ENCODE peak calls at places on chromosomes 3 and 15, in seven cellular contexts. One of them, this sample, is unnamed.

GRCh38 chr3:195863121-195864061 is 45.0 kb downstream of the TNK2 start:
- DNase-seq in sigmoid colon: peak
- DNase-seq in endothelial cell: peak
- DNase-seq in GM04504: peak
- DNase-seq in activated CD4-positive, alpha-beta T cell treated with anti-CD3 and anti-CD28 coated beads, Interleukin-2, amount 50 U/mL, for 24 hours: peak
- DNase-seq in activated CD8-positive, alpha-beta memory T cell treated with anti-CD3 and anti-CD28 coated beads for 4 hours: peak
- DNase-seq in retina: peak
- DNase-seq in this sample: peak

GRCh38 chr3:180467177-180467576 is 134.8 kb upstream of the TTC14 start:
- DNase-seq in activated CD8-positive, alpha-beta memory T cell treated with anti-CD3 and anti-CD28 coated beads for 4 hours: no peak
- DNase-seq in activated CD4-positive, alpha-beta T cell treated with anti-CD3 and anti-CD28 coated beads, Interleukin-2, amount 50 U/mL, for 24 hours: no peak
- DNase-seq in retina: no peak
- DNase-seq in GM04504: no peak
- DNase-seq in sigmoid colon: no peak
- DNase-seq in endothelial cell: no peak
- DNase-seq in this sample: no peak

GRCh38 chr15:45022871-45023658 is at the start of gene SORD:
- DNase-seq in activated CD4-positive, alpha-beta T cell treated with anti-CD3 and anti-CD28 coated beads, Interleukin-2, amount 50 U/mL, for 24 hours: peak
- DNase-seq in GM04504: peak
- DNase-seq in retina: peak
- DNase-seq in endothelial cell: peak
- DNase-seq in activated CD8-positive, alpha-beta memory T cell treated with anti-CD3 and anti-CD28 coated beads for 4 hours: peak
- DNase-seq in sigmoid colon: peak
- DNase-seq in this sample: peak

GRCh38 chr3:188411750-188412149 is 257.8 kb downstream of the LPP start:
- DNase-seq in endothelial cell: no peak
- DNase-seq in sigmoid colon: no peak
- DNase-seq in activated CD8-positive, alpha-beta memory T cell treated with anti-CD3 and anti-CD28 coated beads for 4 hours: no peak
- DNase-seq in GM04504: no peak
- DNase-seq in retina: no peak
- DNase-seq in activated CD4-positive, alpha-beta T cell treated with anti-CD3 and anti-CD28 coated beads, Interleukin-2, amount 50 U/mL, for 24 hours: no peak
- DNase-seq in this sample: no peak

GRCh38 chr3:127019449-127019848 is 36.5 kb downstream of the PLXNA1 start:
- DNase-seq in endothelial cell: no peak
- DNase-seq in sigmoid colon: no peak
- DNase-seq in GM04504: peak
- DNase-seq in activated CD8-positive, alpha-beta memory T cell treated with anti-CD3 and anti-CD28 coated beads for 4 hours: no peak
- DNase-seq in activated CD4-positive, alpha-beta T cell treated with anti-CD3 and anti-CD28 coated beads, Interleukin-2, amount 50 U/mL, for 24 hours: no peak
- DNase-seq in retina: no peak
- DNase-seq in this sample: no peak

GRCh38 chr15:89330119-89330518 is 4.5 kb downstream of the POLG start:
- DNase-seq in GM04504: no peak
- DNase-seq in sigmoid colon: no peak
- DNase-seq in activated CD8-positive, alpha-beta memory T cell treated with anti-CD3 and anti-CD28 coated beads for 4 hours: no peak
- DNase-seq in endothelial cell: no peak
- DNase-seq in retina: no peak
- DNase-seq in activated CD4-positive, alpha-beta T cell treated with anti-CD3 and anti-CD28 coated beads, Interleukin-2, amount 50 U/mL, for 24 hours: no peak
- DNase-seq in this sample: no peak

GRCh38 chr3:127857270-127857801 is 35.0 kb upstream of the MGLL start:
- DNase-seq in activated CD8-positive, alpha-beta memory T cell treated with anti-CD3 and anti-CD28 coated beads for 4 hours: no peak
- DNase-seq in endothelial cell: no peak
- DNase-seq in retina: no peak
- DNase-seq in activated CD4-positive, alpha-beta T cell treated with anti-CD3 and anti-CD28 coated beads, Interleukin-2, amount 50 U/mL, for 24 hours: no peak
- DNase-seq in sigmoid colon: no peak
- DNase-seq in GM04504: no peak
- DNase-seq in this sample: no peak

GRCh38 chr3:120645083-120645800 is 36.8 kb downstream of the HGD start:
- DNase-seq in endothelial cell: no peak
- DNase-seq in retina: no peak
- DNase-seq in GM04504: no peak
- DNase-seq in activated CD8-positive, alpha-beta memory T cell treated with anti-CD3 and anti-CD28 coated beads for 4 hours: no peak
- DNase-seq in sigmoid colon: no peak
- DNase-seq in activated CD4-positive, alpha-beta T cell treated with anti-CD3 and anti-CD28 coated beads, Interleukin-2, amount 50 U/mL, for 24 hours: no peak
- DNase-seq in this sample: no peak

GRCh38 chr15:58038426-58039106 is 26.9 kb downstream of the ALDH1A2 start:
- DNase-seq in GM04504: no peak
- DNase-seq in endothelial cell: no peak
- DNase-seq in sigmoid colon: no peak
- DNase-seq in activated CD8-positive, alpha-beta memory T cell treated with anti-CD3 and anti-CD28 coated beads for 4 hours: no peak
- DNase-seq in retina: no peak
- DNase-seq in activated CD4-positive, alpha-beta T cell treated with anti-CD3 and anti-CD28 coated beads, Interleukin-2, amount 50 U/mL, for 24 hours: no peak
- DNase-seq in this sample: no peak

GRCh38 chr3:127172670-127173515 is 20.0 kb upstream of the PRR23E start:
- DNase-seq in sigmoid colon: no peak
- DNase-seq in activated CD8-positive, alpha-beta memory T cell treated with anti-CD3 and anti-CD28 coated beads for 4 hours: no peak
- DNase-seq in endothelial cell: no peak
- DNase-seq in retina: peak
- DNase-seq in activated CD4-positive, alpha-beta T cell treated with anti-CD3 and anti-CD28 coated beads, Interleukin-2, amount 50 U/mL, for 24 hours: no peak
- DNase-seq in GM04504: peak
- DNase-seq in this sample: peak

GRCh38 chr3:39531681-39532080 is 64.2 kb downstream of the MOBP start:
- DNase-seq in sigmoid colon: no peak
- DNase-seq in GM04504: peak
- DNase-seq in activated CD8-positive, alpha-beta memory T cell treated with anti-CD3 and anti-CD28 coated beads for 4 hours: no peak
- DNase-seq in activated CD4-positive, alpha-beta T cell treated with anti-CD3 and anti-CD28 coated beads, Interleukin-2, amount 50 U/mL, for 24 hours: no peak
- DNase-seq in endothelial cell: no peak
- DNase-seq in retina: no peak
- DNase-seq in this sample: no peak

GRCh38 chr3:125042725-125043406 is 12.9 kb downstream of the HEG1 start:
- DNase-seq in sigmoid colon: peak
- DNase-seq in activated CD4-positive, alpha-beta T cell treated with anti-CD3 and anti-CD28 coated beads, Interleukin-2, amount 50 U/mL, for 24 hours: no peak
- DNase-seq in activated CD8-positive, alpha-beta memory T cell treated with anti-CD3 and anti-CD28 coated beads for 4 hours: no peak
- DNase-seq in endothelial cell: no peak
- DNase-seq in retina: peak
- DNase-seq in GM04504: no peak
- DNase-seq in this sample: no peak

GRCh38 chr15:45645026-45645980 is 10.5 kb downstream of the SQOR start:
- DNase-seq in retina: no peak
- DNase-seq in activated CD8-positive, alpha-beta memory T cell treated with anti-CD3 and anti-CD28 coated beads for 4 hours: no peak
- DNase-seq in activated CD4-positive, alpha-beta T cell treated with anti-CD3 and anti-CD28 coated beads, Interleukin-2, amount 50 U/mL, for 24 hours: no peak
- DNase-seq in endothelial cell: no peak
- DNase-seq in sigmoid colon: no peak
- DNase-seq in GM04504: peak
- DNase-seq in this sample: no peak

This sample was measured in H9.